ENCODE peak calls at places on chromosomes 1 and 21, in six cellular contexts. R is IMR-90; V is stimulated activated CD4-positive, alpha-beta T cell treated with anti-CD3 and anti-CD28 coated beads, Interleukin-15, amount 100 ng/mL, for 1 hour; Q is anterior cingulate cortex; J is amniotic epithelial cell; N is stimulated activated CD8-positive, alpha-beta memory T cell treated with anti-CD3 and anti-CD28 coated beads, Interleukin-12 subunit alpha, Interleukin-12 subunit beta, amount 100 ng/mL, for 4 hours. X is an unnamed sample.

GRCh38 chr1:14020006-14020405 is 320.0 kb downstream of the PRDM2 start:
- DNase-seq in N (no peak), J (no peak), R (no peak), V (no peak), Q (no peak), X (no peak)

GRCh38 chr1:2353907-2354438 is 37.4 kb downstream of the MORN1 start:
- DNase-seq in J (no peak), V (no peak), Q (no peak), R (no peak), N (no peak), X (no peak)

GRCh38 chr1:217360510-217360909 is 270.4 kb downstream of the GPATCH2 start:
- DNase-seq in J (no peak), Q (no peak), R (no peak), N (no peak), V (no peak), X (no peak)

GRCh38 chr1:11374079-11374747 is 101.2 kb downstream of the UBIAD1 start:
- DNase-seq in R (no peak), N (no peak), J (peak), Q (no peak), V (no peak), X (no peak)

GRCh38 chr1:215557992-215558626 is 9.0 kb upstream of the KCTD3 start:
- DNase-seq in N (no peak), J (no peak), V (no peak), R (no peak), Q (no peak), X (no peak)

GRCh38 chr21:37642493-37642892 is 273.8 kb downstream of the KCNJ6 start:
- DNase-seq in N (no peak), Q (no peak), R (no peak), V (no peak), J (no peak), X (no peak)

GRCh38 chr1:172653015-172653709 is 5.7 kb upstream of the FASLG start:
- DNase-seq in R (peak), V (no peak), Q (no peak), J (peak), N (no peak), X (no peak)

GRCh38 chr1:185279571-185279970 is 37.5 kb downstream of the IVNS1ABP start:
- DNase-seq in V (no peak), N (no peak), Q (no peak), J (no peak), R (peak), X (no peak)

GRCh38 chr1:25246600-25247023 is 642 bp downstream of the RSRP1 start:
- DNase-seq in V (peak), J (no peak), R (no peak), N (peak), Q (no peak), X (no peak)